ENCODE peak calls at places on chromosome 2, in six cellular contexts. One of them, this sample, is unnamed. For H3K4me1, the result is how much of the 10 kb centered on the place peaks cover.

GRCh38 chr2:239378021-239378917 is 22.6 kb downstream of the HDAC4 start:
- DNase-seq in neural progenitor cell: no peak
- DNase-seq in GM23248: peak
- DNase-seq in PC-9: no peak
- DNase-seq in K562: no peak
- DNase-seq in astrocyte: no peak
- DNase-seq in this sample: no peak

GRCh38 chr2:74577448-74577847 is 22.9 kb downstream of the DOK1 start:
- DNase-seq in neural progenitor cell: no peak
- DNase-seq in GM23248: peak
- DNase-seq in PC-9: no peak
- DNase-seq in K562: no peak
- DNase-seq in astrocyte: no peak
- DNase-seq in this sample: no peak

GRCh38 chr2:216632321-216632951 is 784 bp upstream of the IGFBP2 start:
- DNase-seq in neural progenitor cell: peak
- DNase-seq in GM23248: no peak
- DNase-seq in PC-9: peak
- DNase-seq in K562: no peak
- DNase-seq in astrocyte: no peak
- DNase-seq in this sample: no peak

GRCh38 chr2:228827056-228827455 is 444.0 kb downstream of the PID1 start:
- DNase-seq in neural progenitor cell: no peak
- DNase-seq in GM23248: peak
- DNase-seq in PC-9: no peak
- DNase-seq in K562: no peak
- DNase-seq in astrocyte: no peak
- DNase-seq in this sample: peak

GRCh38 chr2:232850039-232850438 is 20.0 kb upstream of the SNORC start:
- DNase-seq in neural progenitor cell: no peak
- DNase-seq in GM23248: no peak
- DNase-seq in PC-9: no peak
- DNase-seq in K562: no peak
- DNase-seq in astrocyte: no peak
- DNase-seq in this sample: no peak

GRCh38 chr2:95026471-95027368 is 1.2 kb downstream of the MAL start:
- DNase-seq in neural progenitor cell: no peak
- DNase-seq in GM23248: no peak
- DNase-seq in PC-9: peak
- DNase-seq in K562: no peak
- DNase-seq in astrocyte: no peak
- DNase-seq in this sample: no peak

GRCh38 chr2:239932881-239933735 is 92.0 kb downstream of the NDUFA10 start:
- DNase-seq in neural progenitor cell: no peak
- DNase-seq in GM23248: no peak
- DNase-seq in PC-9: no peak
- DNase-seq in K562: no peak
- DNase-seq in astrocyte: no peak
- DNase-seq in this sample: no peak

GRCh38 chr2:71101656-71102055 is 28.4 kb downstream of the MCEE start:
- DNase-seq in neural progenitor cell: no peak
- DNase-seq in GM23248: peak
- DNase-seq in PC-9: no peak
- DNase-seq in K562: no peak
- DNase-seq in astrocyte: peak
- DNase-seq in this sample: peak

GRCh38 chr2:112084689-112085381 is 29.8 kb downstream of the TMEM87B start:
- DNase-seq in neural progenitor cell: no peak
- DNase-seq in GM23248: no peak
- DNase-seq in PC-9: no peak
- DNase-seq in K562: no peak
- DNase-seq in astrocyte: no peak
- DNase-seq in this sample: no peak

GRCh38 chr2:77796397-77796796 is 274.2 kb upstream of the LRRTM4 start:
- DNase-seq in neural progenitor cell: no peak
- DNase-seq in GM23248: no peak
- DNase-seq in PC-9: no peak
- DNase-seq in K562: no peak
- DNase-seq in astrocyte: no peak
- DNase-seq in this sample: no peak

GRCh38 chr2:42967959-42968674 is 175.7 kb upstream of the HAAO start:
- DNase-seq in neural progenitor cell: no peak
- DNase-seq in GM23248: peak
- DNase-seq in PC-9: no peak
- DNase-seq in K562: peak
- DNase-seq in astrocyte: peak
- DNase-seq in this sample: no peak

GRCh38 chr2:8049851-8050571 is 631.8 kb upstream of the ID2 start:
- DNase-seq in neural progenitor cell: no peak
- DNase-seq in GM23248: no peak
- DNase-seq in PC-9: no peak
- DNase-seq in K562: no peak
- DNase-seq in astrocyte: no peak
- DNase-seq in this sample: peak

GRCh38 chr2:134722728-134723127 is 3.9 kb upstream of the TMEM163 start:
- DNase-seq in neural progenitor cell: peak
- DNase-seq in GM23248: no peak
- DNase-seq in PC-9: no peak
- DNase-seq in K562: peak
- DNase-seq in astrocyte: no peak
- DNase-seq in this sample: no peak

GRCh38 chr2:134721596-134721995 is 2.8 kb upstream of the TMEM163 start:
- DNase-seq in neural progenitor cell: no peak
- DNase-seq in GM23248: no peak
- DNase-seq in PC-9: no peak
- DNase-seq in K562: no peak
- DNase-seq in astrocyte: no peak
- DNase-seq in this sample: no peak

GRCh38 chr2:134728163-134728562 is 9.4 kb upstream of the TMEM163 start:
- DNase-seq in neural progenitor cell: no peak
- DNase-seq in GM23248: no peak
- DNase-seq in PC-9: no peak
- DNase-seq in K562: no peak
- DNase-seq in astrocyte: no peak
- DNase-seq in this sample: no peak

GRCh38 chr2:134724341-134724740 is 5.5 kb upstream of the TMEM163 start:
- DNase-seq in neural progenitor cell: no peak
- DNase-seq in GM23248: no peak
- DNase-seq in PC-9: no peak
- DNase-seq in K562: no peak
- DNase-seq in astrocyte: no peak
- DNase-seq in this sample: no peak

GRCh38 chr2:134727385-134727784 is 8.6 kb upstream of the TMEM163 start:
- DNase-seq in neural progenitor cell: no peak
- DNase-seq in GM23248: peak
- DNase-seq in PC-9: peak
- DNase-seq in K562: no peak
- DNase-seq in astrocyte: peak
- DNase-seq in this sample: peak
- TF ChIP-seq EZH2 in neural progenitor cell: no peak
- TF ChIP-seq EZH2 in GM23248: no peak
- TF ChIP-seq EZH2 in PC-9: no peak
- TF ChIP-seq EZH2 in K562: no peak
- TF ChIP-seq EZH2 in astrocyte: no peak
- TF ChIP-seq EZH2 in this sample: no peak

DNA sequence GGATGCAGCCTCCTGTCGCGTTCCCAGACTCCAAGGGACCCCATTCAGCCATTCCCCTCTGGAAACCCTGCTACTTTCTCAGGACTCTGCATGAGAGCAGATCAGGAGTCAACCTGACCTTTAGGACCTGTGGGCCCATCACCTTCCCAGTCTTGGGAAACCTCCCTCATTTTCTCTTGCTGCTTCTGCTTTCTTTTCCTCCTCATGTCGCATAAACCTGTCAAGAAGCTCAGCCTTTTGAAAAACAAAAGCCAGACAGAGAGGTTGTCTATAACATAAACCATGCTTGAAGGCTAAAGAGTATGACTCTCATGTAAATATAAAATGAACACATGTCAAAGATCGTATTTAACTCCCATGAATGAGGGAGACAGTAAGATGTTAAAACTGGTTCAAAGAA is 143.1 kb upstream of the PELI1 start:
- DNase-seq in neural progenitor cell: no peak
- DNase-seq in GM23248: no peak
- DNase-seq in PC-9: no peak
- DNase-seq in K562: no peak
- DNase-seq in astrocyte: no peak
- DNase-seq in this sample: no peak
- H3K4me1 ChIP-seq in neural progenitor cell: under half
- H3K4me1 ChIP-seq in GM23248: under half
- H3K4me1 ChIP-seq in PC-9: under half
- H3K4me1 ChIP-seq in K562: under half
- H3K4me1 ChIP-seq in astrocyte: under half
- H3K4me1 ChIP-seq in this sample: under half

GRCh38 chr2:85957256-85957655 is 68.5 kb upstream of the ST3GAL5 start:
- DNase-seq in neural progenitor cell: no peak
- DNase-seq in GM23248: no peak
- DNase-seq in PC-9: no peak
- DNase-seq in K562: no peak
- DNase-seq in astrocyte: no peak
- DNase-seq in this sample: no peak

GRCh38 chr2:85958731-85959130 is 69.9 kb upstream of the ST3GAL5 start:
- DNase-seq in neural progenitor cell: no peak
- DNase-seq in GM23248: no peak
- DNase-seq in PC-9: no peak
- DNase-seq in K562: no peak
- DNase-seq in astrocyte: no peak
- DNase-seq in this sample: no peak

GRCh38 chr2:85959826-85960225 is 71.0 kb upstream of the ST3GAL5 start:
- DNase-seq in neural progenitor cell: no peak
- DNase-seq in GM23248: no peak
- DNase-seq in PC-9: no peak
- DNase-seq in K562: no peak
- DNase-seq in astrocyte: no peak
- DNase-seq in this sample: no peak

GRCh38 chr2:85961053-85961452 is 72.3 kb upstream of the ST3GAL5 start:
- DNase-seq in neural progenitor cell: no peak
- DNase-seq in GM23248: no peak
- DNase-seq in PC-9: no peak
- DNase-seq in K562: no peak
- DNase-seq in astrocyte: no peak
- DNase-seq in this sample: no peak

GRCh38 chr2:85959191-85959590 is 70.4 kb upstream of the ST3GAL5 start:
- DNase-seq in neural progenitor cell: no peak
- DNase-seq in GM23248: no peak
- DNase-seq in PC-9: no peak
- DNase-seq in K562: no peak
- DNase-seq in astrocyte: no peak
- DNase-seq in this sample: no peak
- TF ChIP-seq EZH2 in neural progenitor cell: no peak
- TF ChIP-seq EZH2 in GM23248: no peak
- TF ChIP-seq EZH2 in PC-9: no peak
- TF ChIP-seq EZH2 in K562: no peak
- TF ChIP-seq EZH2 in astrocyte: no peak
- TF ChIP-seq EZH2 in this sample: no peak

GRCh38 chr2:236813806-236814205 is 244.2 kb downstream of the ACKR3 start:
- DNase-seq in neural progenitor cell: no peak
- DNase-seq in GM23248: no peak
- DNase-seq in PC-9: no peak
- DNase-seq in K562: no peak
- DNase-seq in astrocyte: no peak
- DNase-seq in this sample: no peak
- H3K4me1 ChIP-seq in neural progenitor cell: under half
- H3K4me1 ChIP-seq in GM23248: under half
- H3K4me1 ChIP-seq in PC-9: under half
- H3K4me1 ChIP-seq in K562: under half
- H3K4me1 ChIP-seq in astrocyte: under half
- H3K4me1 ChIP-seq in this sample: under half

GRCh38 chr2:218129756-218130155 is 3.9 kb downstream of the CXCR2 start:
- DNase-seq in neural progenitor cell: no peak
- DNase-seq in GM23248: peak
- DNase-seq in PC-9: no peak
- DNase-seq in K562: no peak
- DNase-seq in astrocyte: peak
- DNase-seq in this sample: peak

GRCh38 chr2:218130822-218131221 is 5.0 kb downstream of the CXCR2 start:
- DNase-seq in neural progenitor cell: no peak
- DNase-seq in GM23248: no peak
- DNase-seq in PC-9: no peak
- DNase-seq in K562: no peak
- DNase-seq in astrocyte: no peak
- DNase-seq in this sample: no peak

GRCh38 chr2:218130373-218130772 is 4.5 kb downstream of the CXCR2 start:
- DNase-seq in neural progenitor cell: no peak
- DNase-seq in GM23248: no peak
- DNase-seq in PC-9: no peak
- DNase-seq in K562: no peak
- DNase-seq in astrocyte: no peak
- DNase-seq in this sample: no peak

GRCh38 chr2:218127929-218128455 is 2.2 kb downstream of the CXCR2 start:
- DNase-seq in neural progenitor cell: no peak
- DNase-seq in GM23248: no peak
- DNase-seq in PC-9: no peak
- DNase-seq in K562: no peak
- DNase-seq in astrocyte: no peak
- DNase-seq in this sample: no peak

DNA sequence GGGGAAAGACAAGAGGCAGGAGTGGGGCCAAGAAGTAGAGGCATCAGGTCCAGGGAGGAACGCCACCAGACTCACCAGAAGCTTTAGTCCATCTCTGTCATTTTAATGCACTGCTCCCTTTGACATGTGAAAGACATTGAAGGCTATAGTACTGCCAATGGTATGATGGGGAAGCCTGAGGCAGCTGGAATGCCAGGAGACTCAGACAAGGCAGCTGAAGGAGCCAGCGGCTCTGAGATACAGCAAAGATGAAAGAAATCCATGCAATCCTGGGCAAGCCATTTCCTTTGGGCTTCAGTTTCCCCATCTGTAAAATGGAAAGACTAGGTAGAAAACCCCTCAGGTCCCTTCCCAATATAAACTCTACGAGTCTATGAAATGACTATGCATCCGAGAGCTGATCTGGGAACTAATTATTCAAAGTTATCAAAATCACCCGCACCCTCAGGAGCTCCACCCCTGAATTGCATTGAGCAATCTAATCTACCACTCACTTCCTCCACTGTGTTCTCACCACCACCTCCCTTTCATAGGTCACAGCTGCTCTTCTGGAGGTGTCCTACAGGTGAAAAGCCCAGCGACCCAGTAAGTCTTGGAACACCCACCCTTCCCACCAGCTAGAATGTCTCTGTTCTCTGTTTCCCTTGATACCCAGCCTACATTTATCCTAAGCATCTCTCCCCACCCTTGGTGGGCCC is 3.1 kb downstream of the CXCR2 start:
- DNase-seq in neural progenitor cell: no peak
- DNase-seq in GM23248: no peak
- DNase-seq in PC-9: no peak
- DNase-seq in K562: no peak
- DNase-seq in astrocyte: no peak
- DNase-seq in this sample: no peak
- TF ChIP-seq EZH2 in neural progenitor cell: no peak
- TF ChIP-seq EZH2 in GM23248: no peak
- TF ChIP-seq EZH2 in PC-9: no peak
- TF ChIP-seq EZH2 in K562: no peak
- TF ChIP-seq EZH2 in astrocyte: no peak
- TF ChIP-seq EZH2 in this sample: no peak